ENCODE peak calls at places on chromosomes 6 and 20, in four cellular contexts. K is SK-N-SH, O is GM12878, R is HCT116. N is an unnamed sample.

GRCh38 chr20:48124960-48125359 is 339.7 kb upstream of the SULF2 start:
- DNase-seq in K (no peak), O (no peak), R (no peak), N (no peak)

GRCh38 chr6:7998103-7998725 is 66.0 kb downstream of the BLOC1S5 start:
- DNase-seq in K (no peak), O (no peak), R (no peak), N (no peak)

GRCh38 chr6:89145461-89145961 is 344 bp upstream of the PM20D2 start:
- DNase-seq in K (peak; percentile 46), O (peak; percentile 52), R (no peak), N (no peak)

GRCh38 chr6:15854378-15854777 is 191.6 kb upstream of the DTNBP1 start:
- DNase-seq in K (no peak), O (no peak), R (no peak), N (no peak)

GRCh38 chr6:119037941-119038623 is 40.4 kb downstream of the FAM184A start:
- DNase-seq in K (no peak), O (no peak), R (no peak), N (no peak)

GRCh38 chr6:105452924-105453756 is 50.3 kb upstream of the PREP start:
- DNase-seq in K (no peak), O (peak; percentile 54), R (no peak), N (no peak)

GRCh38 chr6:142377112-142377848 is 75.5 kb downstream of the ADGRG6 start:
- DNase-seq in K (no peak), O (no peak), R (peak; percentile 58), N (no peak)

GRCh38 chr6:130927305-130927704 is 100.1 kb downstream of the SMLR1 start:
- DNase-seq in K (no peak), O (no peak), R (peak; percentile 54), N (no peak)

GRCh38 chr20:24643731-24644130 is 174.3 kb downstream of the SYNDIG1 start:
- DNase-seq in K (no peak), O (no peak), R (no peak), N (no peak)

DNA sequence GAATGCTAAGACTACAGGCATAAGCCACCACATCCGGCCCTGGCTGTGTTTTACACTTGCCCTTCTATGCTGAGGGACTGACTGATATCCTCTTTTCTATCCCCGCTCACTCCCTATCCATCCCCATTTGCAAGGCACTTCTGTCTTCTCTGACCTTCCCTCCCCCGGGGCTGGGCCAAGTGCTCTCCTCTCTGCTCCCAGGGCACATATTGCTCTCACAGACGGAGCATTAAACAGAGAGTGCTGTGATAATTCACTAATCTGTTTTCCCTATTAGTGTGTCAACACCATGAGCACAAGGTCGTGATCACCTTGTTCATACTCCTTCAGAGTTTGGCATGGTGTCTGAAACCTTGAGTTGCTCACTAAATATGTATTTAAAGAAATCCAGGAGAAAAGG is 9.0 kb upstream of the SLC2A12 start:
- DNase-seq in K (no peak), O (no peak), R (no peak), N (no peak)
- TF ChIP-seq JUND in K (no peak), O (no peak), R (no peak), N (no peak)

GRCh38 chr6:151374024-151374423 is 17.3 kb downstream of the ZBTB2 start:
- DNase-seq in K (no peak), O (no peak), R (no peak), N (no peak)
- TF ChIP-seq JUND in K (no peak), O (no peak), R (no peak), N (no peak)

GRCh38 chr20:53354314-53354713 is 239.3 kb downstream of the ZNF217 start:
- DNase-seq in K (no peak), O (no peak), R (no peak), N (no peak)
- TF ChIP-seq JUND in K (no peak), O (peak; percentile 21), R (no peak), N (no peak)

DNA sequence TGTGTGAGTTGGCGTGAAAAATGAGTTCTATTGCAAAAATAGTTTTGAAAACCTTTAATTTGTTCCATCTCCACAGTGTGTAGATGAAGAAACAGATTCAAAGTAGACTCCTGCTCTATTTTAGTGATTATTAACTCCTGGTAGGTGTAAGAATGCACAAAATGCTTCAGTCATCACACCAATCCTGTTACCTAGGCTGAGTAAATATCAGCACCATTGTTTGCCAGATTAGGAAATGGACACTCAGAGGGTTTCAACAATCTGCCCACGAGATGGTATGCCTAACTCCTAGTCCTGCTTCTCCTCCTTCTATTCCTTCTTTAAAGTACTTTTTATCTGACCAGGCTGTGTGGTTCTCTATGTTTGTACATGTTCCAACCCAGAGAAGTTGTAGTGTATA is 108.9 kb upstream of the AHI1 start:
- DNase-seq in K (no peak), O (no peak), R (no peak), N (no peak)
- TF ChIP-seq JUND in K (no peak), O (no peak), R (no peak), N (no peak)

GRCh38 chr6:151044465-151045441 is 179.3 kb downstream of the MTHFD1L start:
- DNase-seq in K (peak; percentile 38), O (no peak), R (peak; percentile 82), N (peak; percentile 23)
- TF ChIP-seq JUND in K (peak; percentile 22), O (no peak), R (no peak), N (no peak)

GRCh38 chr6:46072866-46073265 is 56.9 kb upstream of the ENPP4 start:
- DNase-seq in K (no peak), O (no peak), R (no peak), N (no peak)
- TF ChIP-seq JUND in K (no peak), O (no peak), R (no peak), N (no peak)

DNA sequence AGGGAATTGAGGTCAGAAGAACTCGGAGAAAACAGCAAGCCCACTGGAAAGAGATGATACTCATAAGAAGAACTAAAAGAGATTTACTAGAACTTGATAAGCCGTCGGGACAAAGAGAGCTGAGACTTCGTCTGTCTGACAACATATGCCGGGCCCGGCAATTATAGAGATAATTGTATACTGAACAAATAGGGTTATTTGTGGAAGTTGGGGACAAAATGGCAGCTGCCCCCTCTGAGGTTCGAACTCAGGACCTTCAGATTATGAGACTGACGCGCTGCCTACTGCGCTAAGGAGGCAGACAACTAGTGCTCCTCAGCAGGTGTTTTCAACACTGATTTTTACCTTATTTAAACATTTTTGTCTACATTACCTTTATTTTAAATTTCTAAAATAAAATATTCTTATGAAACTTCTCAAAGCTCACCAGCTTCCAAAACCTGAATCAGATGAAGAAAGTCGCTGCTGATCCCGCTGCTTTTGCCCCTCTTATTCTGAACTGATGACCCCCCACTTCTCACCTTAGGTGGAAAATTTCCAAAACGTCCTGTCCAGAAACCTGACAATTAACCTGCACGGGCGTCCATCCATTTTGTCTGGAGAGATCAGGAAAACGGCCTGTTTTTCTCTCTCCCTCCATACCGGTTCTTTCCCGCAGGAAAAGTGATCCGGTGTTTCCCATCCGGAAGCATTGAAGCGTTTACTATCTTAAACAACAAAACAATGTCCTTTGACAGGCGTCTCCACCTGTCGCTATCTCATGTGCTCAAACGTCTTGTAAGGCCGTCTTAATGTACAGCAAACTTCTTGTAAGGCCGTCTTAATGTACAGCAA is 29.5 kb upstream of the TRIM27 start:
- DNase-seq in K (peak; percentile 75), O (peak; percentile 56), R (peak; percentile 36), N (peak; percentile 71)
- TF ChIP-seq JUND in K (no peak), O (no peak), R (no peak), N (no peak)

GRCh38 chr6:111441678-111442243 is 41.3 kb downstream of the REV3L start:
- DNase-seq in K (no peak), O (no peak), R (no peak), N (no peak)
- TF ChIP-seq JUND in K (no peak), O (no peak), R (no peak), N (no peak)

GRCh38 chr6:138795809-138796469 is at the start of gene ECT2L:
- DNase-seq in K (peak; percentile 8), O (no peak), R (no peak), N (no peak)
- TF ChIP-seq JUND in K (no peak), O (no peak), R (no peak), N (no peak)